ENCODE peak calls at places on chromosomes 5 and 9, in four cellular contexts. C is naive thymus-derived CD4-positive, alpha-beta T cell; O is heart right ventricle; Z is CD8-positive, alpha-beta T cell. P is an unnamed sample.

GRCh38 chr5:5546408-5546807 is 123.9 kb downstream of the ICE1 start:
- DNase-seq in C (no peak), O (no peak), Z (no peak), P (no peak)

GRCh38 chr5:81825237-81825636 is 74.3 kb upstream of the SSBP2 start:
- DNase-seq in C (no peak), O (peak), Z (no peak), P (peak)

GRCh38 chr5:97245371-97245770 is 62.3 kb upstream of the RIOK2 start:
- DNase-seq in C (no peak), O (no peak), Z (no peak), P (no peak)

GRCh38 chr5:17190242-17190778 is 27.1 kb upstream of the BASP1 start:
- DNase-seq in C (no peak), O (peak), Z (no peak), P (peak)

GRCh38 chr5:178281321-178281720 is 48.7 kb upstream of the PHYKPL start:
- DNase-seq in C (no peak), O (no peak), Z (no peak), P (no peak)

GRCh38 chr5:1312993-1313833 is 18.3 kb upstream of the TERT start:
- DNase-seq in C (peak), O (no peak), Z (peak), P (no peak)

GRCh38 chr9:37430841-37431597 is 8.5 kb downstream of the GRHPR start:
- DNase-seq in C (no peak), O (no peak), Z (no peak), P (no peak)

GRCh38 chr9:127661342-127661741 is 45.4 kb upstream of the CFAP157 start:
- DNase-seq in C (no peak), O (no peak), Z (no peak), P (no peak)

GRCh38 chr5:103668281-103668680 is 105.7 kb upstream of the NUDT12 start:
- DNase-seq in C (no peak), O (no peak), Z (no peak), P (no peak)

GRCh38 chr5:74212336-74212735 is 428.2 kb downstream of the ENC1 start:
- DNase-seq in C (no peak), O (no peak), Z (no peak), P (no peak)

GRCh38 chr9:126432659-126433058 is 106.0 kb downstream of the MVB12B start:
- DNase-seq in C (no peak), O (no peak), Z (no peak), P (no peak)

GRCh38 chr5:127608077-127608660 is 40.7 kb upstream of the CTXN3 start:
- DNase-seq in C (no peak), O (no peak), Z (no peak), P (no peak)

GRCh38 chr5:127612441-127613141 is 36.3 kb upstream of the CTXN3 start:
- DNase-seq in C (no peak), O (no peak), Z (no peak), P (no peak)

GRCh38 chr5:127609016-127609415 is 39.9 kb upstream of the CTXN3 start:
- DNase-seq in C (no peak), O (no peak), Z (no peak), P (no peak)
- H3K4me3 ChIP-seq in C (no peak), O (no peak), Z (no peak), P (no peak)

DNA sequence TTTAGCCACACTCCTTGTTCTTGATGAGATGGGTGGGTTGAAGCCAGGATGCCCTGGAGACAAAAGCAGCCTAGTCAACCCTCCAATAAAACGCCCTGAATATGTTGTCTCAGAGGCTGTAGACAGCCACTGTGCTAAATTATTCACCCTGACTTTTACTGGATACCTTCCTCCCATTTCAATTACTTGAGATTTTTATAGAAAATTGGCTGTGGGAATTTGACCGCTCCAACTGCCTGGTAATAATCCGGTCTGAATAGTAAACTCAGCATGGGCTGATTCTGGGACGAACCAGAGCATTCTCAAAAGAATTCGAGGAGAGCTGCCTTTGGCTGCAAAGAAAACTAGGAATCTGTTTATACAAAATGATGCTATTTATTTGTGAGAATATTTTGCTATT is 104.2 kb downstream of the SNX18 start:
- DNase-seq in C (no peak), O (no peak), Z (no peak), P (no peak)
- H3K4me3 ChIP-seq in C (no peak), O (no peak), Z (no peak), P (no peak)

GRCh38 chr9:133005221-133005760 is 25.5 kb upstream of the GTF3C5 start:
- DNase-seq in C (no peak), O (no peak), Z (no peak), P (no peak)

GRCh38 chr9:133002147-133003070 is 23.9 kb downstream of the GFI1B start:
- DNase-seq in C (no peak), O (no peak), Z (no peak), P (no peak)

GRCh38 chr9:133003071-133003461 is 24.6 kb downstream of the GFI1B start:
- DNase-seq in C (no peak), O (no peak), Z (no peak), P (no peak)

GRCh38 chr9:133004091-133005072 is 25.9 kb downstream of the GFI1B start:
- DNase-seq in C (no peak), O (no peak), Z (no peak), P (no peak)

GRCh38 chr9:133003671-133004090 is 25.2 kb downstream of the GFI1B start:
- DNase-seq in C (no peak), O (no peak), Z (no peak), P (no peak)
- H3K4me3 ChIP-seq in C (no peak), O (no peak), Z (no peak), P (no peak)

DNA sequence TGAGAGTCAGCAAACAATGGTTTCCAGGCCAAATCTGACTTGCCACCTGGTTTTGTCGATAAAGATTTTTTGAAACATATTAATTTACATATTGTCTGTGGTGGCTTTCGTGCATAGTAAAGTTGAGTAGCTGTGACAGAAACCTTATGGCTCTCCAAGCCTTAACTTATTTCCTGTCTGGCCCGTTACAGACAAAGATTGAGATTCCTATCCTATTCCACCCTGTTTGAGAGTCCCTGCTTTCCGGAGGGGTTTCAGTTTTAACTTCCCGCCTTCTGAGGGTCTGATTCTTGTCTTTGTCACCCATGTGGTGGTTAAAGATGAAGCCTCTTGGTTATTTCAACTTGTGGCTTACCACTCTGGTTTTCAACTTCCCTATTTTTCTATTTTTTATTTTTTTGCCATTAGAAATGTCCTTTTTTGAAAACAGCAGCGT is 11.4 kb downstream of the OTULIN start:
- DNase-seq in C (no peak), O (no peak), Z (no peak), P (no peak)
- H3K4me3 ChIP-seq in C (peak), O (no peak), Z (peak), P (no peak)

GRCh38 chr9:32955655-32956478 is 45.6 kb downstream of the APTX start:
- DNase-seq in C (no peak), O (no peak), Z (no peak), P (no peak)
- H3K4me3 ChIP-seq in C (no peak), O (peak), Z (no peak), P (no peak)

DNA sequence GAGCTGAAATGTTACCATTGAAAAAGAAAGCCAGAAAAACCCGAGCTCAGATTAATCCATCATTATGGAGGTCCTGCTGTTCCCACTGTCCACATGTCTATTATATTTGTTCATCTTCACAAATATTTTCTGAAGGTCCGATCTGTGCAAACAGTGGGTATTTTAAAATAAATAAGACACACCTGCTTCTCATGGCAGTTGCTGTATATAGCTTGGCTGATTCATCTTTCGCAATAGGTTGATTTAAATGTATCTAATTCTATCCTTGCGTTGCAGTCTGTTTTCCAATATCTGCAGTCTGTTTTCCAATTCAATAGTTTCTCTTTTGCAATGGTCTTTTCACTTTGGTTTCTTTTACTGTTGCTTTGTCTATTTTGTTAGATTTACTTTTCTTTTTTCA is 87.4 kb upstream of the PCA3 start:
- DNase-seq in C (no peak), O (no peak), Z (no peak), P (no peak)
- H3K4me3 ChIP-seq in C (no peak), O (no peak), Z (no peak), P (no peak)

GRCh38 chr9:129336601-129337286 is 158.7 kb upstream of the IER5L start:
- DNase-seq in C (no peak), O (no peak), Z (peak), P (no peak)

GRCh38 chr9:129334744-129335080 is 156.7 kb upstream of the IER5L start:
- DNase-seq in C (no peak), O (no peak), Z (no peak), P (no peak)

GRCh38 chr9:129335456-129336129 is 157.5 kb upstream of the IER5L start:
- DNase-seq in C (no peak), O (no peak), Z (no peak), P (no peak)

GRCh38 chr9:129337287-129338140 is 159.5 kb upstream of the IER5L start:
- DNase-seq in C (no peak), O (no peak), Z (no peak), P (no peak)

DNA sequence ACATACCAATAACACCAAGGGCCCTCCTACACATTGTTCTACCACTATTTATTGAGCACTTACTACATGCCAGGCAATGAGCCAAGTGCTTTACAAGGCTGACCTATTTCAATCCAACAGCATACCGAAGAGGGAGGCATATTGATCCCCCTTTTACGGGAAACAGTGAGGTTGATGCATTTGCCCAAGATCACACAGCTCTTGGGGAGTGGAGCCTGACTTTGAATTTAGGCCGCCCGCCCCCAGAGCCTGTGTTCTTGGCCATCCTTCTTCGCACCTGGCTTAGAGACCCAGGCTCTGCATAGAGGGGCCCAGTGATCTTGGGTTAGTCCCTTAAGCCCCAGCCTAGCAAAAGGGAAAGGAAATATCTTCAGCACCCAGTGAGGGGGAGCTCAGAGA is 158.1 kb upstream of the IER5L start:
- DNase-seq in C (no peak), O (no peak), Z (no peak), P (no peak)
- H3K4me3 ChIP-seq in C (peak), O (peak), Z (peak), P (peak)

DNA sequence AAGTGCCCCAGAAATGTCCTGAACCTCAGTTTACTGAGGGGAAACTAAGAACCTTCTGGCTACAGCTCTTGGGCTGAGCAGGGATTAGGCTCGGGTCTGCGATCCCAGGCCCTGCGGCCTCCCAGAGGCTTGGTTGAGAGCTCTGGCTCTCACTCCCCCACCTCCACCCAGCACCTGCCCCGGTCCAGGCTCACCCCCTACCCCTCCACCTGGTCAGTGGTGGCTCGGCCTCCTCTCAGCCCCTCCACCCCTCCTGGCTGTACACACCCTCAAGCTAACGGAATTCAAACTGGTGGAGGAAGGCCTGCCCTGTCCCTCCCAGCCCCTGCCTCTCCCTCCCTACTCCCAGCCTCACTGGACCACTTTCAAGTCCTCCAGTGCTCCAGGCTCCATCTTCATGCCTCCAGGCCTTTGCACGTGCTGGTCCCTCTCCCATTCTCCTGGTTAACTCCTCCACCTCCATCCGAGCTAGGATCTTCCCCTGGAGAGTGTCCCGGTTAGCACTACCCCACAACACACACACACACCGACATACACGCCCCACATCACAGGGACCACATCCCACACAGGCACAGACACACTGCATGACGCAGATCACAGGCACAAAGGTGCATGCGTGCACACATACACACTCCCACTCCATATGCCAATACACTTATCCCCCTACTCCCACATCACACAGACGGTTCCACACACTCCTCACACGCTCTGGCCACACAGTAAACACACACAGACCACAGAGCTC is 130.9 kb downstream of the C9orf50 start:
- DNase-seq in C (peak), O (peak), Z (peak), P (no peak)
- H3K4me3 ChIP-seq in C (no peak), O (peak), Z (no peak), P (peak)

GRCh38 chr9:105244274-105244995 is at the start of gene SLC44A1:
- DNase-seq in C (peak), O (peak), Z (peak), P (peak)
- H3K4me3 ChIP-seq in C (peak), O (peak), Z (peak), P (peak)